ENCODE peak calls at places on chromosome 22, in eight cellular contexts. Z is colonic mucosa, L is GM23248, V is MG63, H is GM23338, D is pancreas, A is trophoblast cell, U is cardiac muscle cell. E is an unnamed sample.

GRCh38 chr22:27472975-27473374 is 328.6 kb downstream of the MN1 start:
- DNase-seq in U (no peak), A (no peak), L (no peak), Z (no peak), H (no peak), D (no peak), V (no peak), E (no peak)

GRCh38 chr22:20131593-20131855 is at the start of gene ZDHHC8:
- DNase-seq in D (no peak), Z (no peak), L (peak; percentile 50), U (peak; percentile 36), H (no peak), A (peak; percentile 7), V (no peak), E (no peak)

GRCh38 chr22:38035530-38035885 is 21.7 kb upstream of the PICK1 start:
- DNase-seq in L (no peak), Z (no peak), A (no peak), U (no peak), V (no peak), H (no peak), D (no peak), E (no peak)

GRCh38 chr22:47396105-47396504 is 633.7 kb downstream of the TBC1D22A start:
- DNase-seq in V (no peak), A (no peak), H (no peak), L (no peak), D (no peak), Z (no peak), U (no peak), E (no peak)

GRCh38 chr22:18954333-18954732 is 18.2 kb upstream of the PRODH start:
- DNase-seq in H (peak; percentile 79), D (peak; percentile 60), U (peak; percentile 59), V (peak; percentile 48), A (peak; percentile 74), L (peak; percentile 71), Z (peak; percentile 55), E (no peak)

GRCh38 chr22:27783436-27784098 is 18.0 kb downstream of the MN1 start:
- DNase-seq in L (peak; percentile 61), U (no peak), A (no peak), V (no peak), H (no peak), D (no peak), Z (no peak), E (no peak)

GRCh38 chr22:17797721-17798559 is 23.7 kb upstream of the BID start:
- DNase-seq in A (peak; percentile 21), H (no peak), D (no peak), L (no peak), V (no peak), U (no peak), Z (no peak), E (peak; percentile 71)

GRCh38 chr22:37282385-37282677 is at the start of gene CYTH4:
- DNase-seq in D (no peak), V (no peak), H (no peak), U (no peak), L (no peak), A (peak; percentile 34), Z (peak; percentile 55), E (no peak)

GRCh38 chr22:35961480-35961902 is 67.1 kb downstream of the RBFOX2 start:
- DNase-seq in D (peak; percentile 5), L (peak; percentile 68), H (peak; percentile 96), U (peak; percentile 85), V (peak; percentile 36), Z (no peak), A (no peak), E (no peak)

GRCh38 chr22:43042101-43042780 is 27.3 kb upstream of the PACSIN2 start:
- DNase-seq in V (peak; percentile 71), H (no peak), Z (no peak), L (no peak), D (peak; percentile 38), U (no peak), A (no peak), E (no peak)

GRCh38 chr22:46063861-46064235 is 86.5 kb upstream of the PPARA start:
- DNase-seq in Z (no peak), D (peak; percentile 44), V (no peak), U (no peak), A (no peak), H (no peak), L (peak; percentile 65), E (no peak)
- H3K4me3 ChIP-seq in Z (no peak overlapping the region), D (no peak overlapping the region), V (no peak overlapping the region), U (no peak overlapping the region), A (no peak overlapping the region), H (no peak overlapping the region), L (peak overlapping the region; percentile 76), E (no peak overlapping the region)

GRCh38 chr22:48742556-48743343 is 1084.9 kb downstream of the BRD1 start:
- DNase-seq in Z (peak; percentile 10), D (no peak), L (no peak), U (no peak), V (no peak), H (no peak), A (no peak), E (no peak)
- H3K4me3 ChIP-seq in Z (no peak overlapping the region), D (no peak overlapping the region), L (no peak overlapping the region), U (no peak overlapping the region), V (no peak overlapping the region), H (no peak overlapping the region), A (no peak overlapping the region), E (no peak overlapping the region)

GRCh38 chr22:26325641-26326040 is 103.4 kb upstream of the ASPHD2 start:
- DNase-seq in H (no peak), A (no peak), U (no peak), V (peak; percentile 34), Z (no peak), D (no peak), L (peak; percentile 62), E (no peak)
- H3K4me3 ChIP-seq in H (no peak overlapping the region), A (no peak overlapping the region), U (no peak overlapping the region), V (no peak overlapping the region), Z (no peak overlapping the region), D (no peak overlapping the region), L (no peak overlapping the region), E (no peak overlapping the region)

DNA sequence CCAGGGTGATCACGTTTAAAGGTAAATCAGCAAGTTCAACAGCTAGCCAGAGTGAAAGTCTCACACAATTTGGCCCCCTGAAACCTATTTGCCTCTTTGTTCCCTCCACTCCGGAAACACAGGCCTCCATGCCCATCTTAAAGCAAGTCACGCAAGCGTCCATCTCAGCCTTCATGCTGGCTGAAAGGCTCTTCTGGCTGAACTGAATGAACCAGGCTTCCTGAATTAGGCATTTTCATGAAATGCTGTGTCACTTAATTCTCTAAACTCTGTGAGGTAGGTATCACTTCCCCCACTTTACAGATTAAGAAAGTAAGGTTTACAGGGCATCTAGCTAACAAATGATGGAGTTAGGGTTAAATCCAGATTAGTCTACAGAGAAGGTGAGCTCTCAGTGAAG is 1.4 kb downstream of the SLC25A17 start:
- DNase-seq in V (no peak), H (no peak), D (no peak), A (no peak), Z (no peak), L (no peak), U (no peak), E (no peak)
- H3K4me3 ChIP-seq in V (peak overlapping the region; percentile 93), H (peak overlapping the region; percentile 100), D (no peak overlapping the region), A (no peak overlapping the region), Z (no peak overlapping the region), L (peak overlapping the region; percentile 95), U (no peak overlapping the region), E (peak overlapping the region; percentile 94)

DNA sequence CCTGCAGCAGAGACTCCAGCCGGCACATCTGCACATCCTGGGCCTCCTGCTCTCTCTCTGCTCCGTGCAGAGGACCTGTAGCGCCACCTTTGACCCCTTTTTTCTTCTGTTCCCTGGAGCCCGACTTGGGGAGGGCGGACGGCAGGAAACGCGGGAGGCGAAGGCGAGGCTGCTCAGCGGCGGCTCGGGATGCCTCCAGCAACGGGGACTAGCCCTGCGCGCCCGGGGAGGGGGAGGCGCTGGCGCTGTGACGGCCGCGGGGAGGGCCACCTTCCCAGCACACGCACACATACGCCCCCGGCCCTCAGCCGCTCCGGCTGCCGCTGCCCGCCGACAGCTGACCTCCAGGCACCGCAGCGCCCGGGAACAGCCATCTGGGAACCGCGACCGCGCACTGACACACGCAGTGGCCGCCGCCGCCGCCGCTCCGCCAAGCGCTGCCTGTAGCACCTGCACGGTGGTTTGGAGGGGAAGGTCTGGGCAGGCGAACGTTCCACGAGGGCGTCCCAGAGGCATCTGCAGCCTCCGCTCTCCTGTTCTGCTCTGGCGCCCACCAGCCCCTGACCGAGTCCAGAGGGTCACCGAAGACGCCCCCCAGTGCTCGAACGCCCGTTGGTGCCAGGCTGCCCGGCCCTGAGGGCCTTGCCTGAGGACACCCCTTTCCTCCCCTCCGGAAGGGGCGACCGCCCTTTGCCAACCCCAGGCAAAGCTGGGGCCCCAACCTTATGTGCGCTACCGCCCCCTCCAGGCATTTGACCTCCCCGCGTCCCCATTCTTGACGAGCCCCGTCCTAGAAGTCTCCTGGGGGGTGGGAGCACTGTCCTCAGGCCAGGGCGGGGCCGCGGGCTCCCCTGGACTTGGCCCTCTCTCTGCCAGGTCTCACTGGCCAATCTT is 16.9 kb upstream of the C22orf42 start:
- DNase-seq in A (no peak), L (no peak), U (no peak), Z (no peak), H (peak; percentile 76), D (no peak), V (no peak), E (no peak)
- H3K4me3 ChIP-seq in A (peak overlapping the region; percentile 37), L (no peak overlapping the region), U (peak overlapping the region; percentile 14), Z (no peak overlapping the region), H (peak overlapping the region; percentile 59), D (no peak overlapping the region), V (no peak overlapping the region), E (no peak overlapping the region)

DNA sequence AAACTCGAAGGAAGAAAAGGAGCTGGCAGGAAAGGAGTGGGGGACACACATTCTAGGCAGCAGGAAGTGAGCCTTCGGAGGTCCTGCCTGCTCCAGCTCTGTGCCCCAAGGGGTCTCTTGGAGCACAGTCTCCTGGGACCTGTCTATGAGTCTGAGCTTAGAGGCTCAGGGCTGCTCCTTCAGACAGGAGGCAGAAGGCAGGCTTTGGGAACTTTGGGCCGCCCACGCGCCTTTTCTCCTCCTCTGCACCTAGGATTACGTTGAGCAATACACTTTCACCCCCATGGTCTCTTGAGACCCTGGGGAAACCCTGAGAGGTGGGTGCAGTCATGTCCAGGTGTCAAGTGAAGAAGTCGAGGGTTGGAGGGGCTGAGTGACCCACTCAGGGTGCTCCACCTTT is 965 bp downstream of the TCN2 start:
- DNase-seq in V (no peak), L (peak; percentile 10), A (no peak), Z (no peak), H (no peak), D (no peak), U (no peak), E (no peak)
- H3K4me3 ChIP-seq in V (no peak overlapping the region), L (no peak overlapping the region), A (no peak overlapping the region), Z (no peak overlapping the region), H (peak overlapping the region; percentile 76), D (no peak overlapping the region), U (no peak overlapping the region), E (no peak overlapping the region)

GRCh38 chr22:44443641-44444235 is 54.3 kb downstream of the RTL6 start:
- DNase-seq in A (no peak), L (no peak), H (no peak), D (no peak), Z (no peak), U (no peak), V (no peak), E (no peak)
- H3K4me3 ChIP-seq in A (no peak overlapping the region), L (no peak overlapping the region), H (no peak overlapping the region), D (no peak overlapping the region), Z (no peak overlapping the region), U (no peak overlapping the region), V (no peak overlapping the region), E (no peak overlapping the region)

DNA sequence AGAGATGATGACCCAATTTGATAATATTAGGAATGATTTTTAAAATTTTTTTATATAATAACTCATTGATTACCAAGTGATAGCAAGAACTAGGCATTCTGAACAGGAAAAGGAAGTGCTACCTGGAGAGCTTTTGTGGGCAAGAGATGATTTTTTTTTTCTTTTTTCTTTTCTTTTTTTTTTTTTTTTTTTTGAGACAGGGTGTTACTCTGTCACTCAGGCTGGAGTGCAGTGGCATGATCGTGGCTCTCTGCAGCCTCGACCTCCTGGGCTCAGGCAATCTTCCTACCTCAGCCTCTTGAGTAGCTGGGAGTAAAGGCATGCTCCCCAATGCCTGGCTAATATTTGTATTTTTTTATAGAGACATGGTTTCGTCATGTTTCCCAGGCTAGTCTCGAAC is 40.4 kb downstream of the TNRC6B start:
- DNase-seq in D (no peak), U (no peak), V (no peak), H (no peak), L (no peak), A (no peak), Z (peak; percentile 3), E (no peak)
- H3K4me3 ChIP-seq in D (no peak overlapping the region), U (no peak overlapping the region), V (no peak overlapping the region), H (no peak overlapping the region), L (no peak overlapping the region), A (no peak overlapping the region), Z (no peak overlapping the region), E (no peak overlapping the region)